ENCODE peak calls at places on chromosome 2, in eight cellular contexts. E is kidney tubule cell; W is EL; K is BJ; J is HFFc6; Q is activated naive CD4-positive, alpha-beta T cell; H is activated T-cell treated with anti-CD3 and anti-CD28 coated beads for 48 hours; I is stimulated activated CD4-positive, alpha-beta T cell treated with anti-CD3 and anti-CD28 coated beads, Interleukin-2, amount 100 ng/mL, for 24 hours. U is an unnamed sample.

GRCh38 chr2:120572226-120572625 is 163.4 kb upstream of the GLI2 start:
- DNase-seq in E (no peak), W (no peak), K (no peak), J (no peak), Q (no peak), H (no peak), I (no peak), U (no peak)

GRCh38 chr2:126963390-126963789 is 64.7 kb downstream of the TEX51 start:
- DNase-seq in E (no peak), W (no peak), K (no peak), J (no peak), Q (no peak), H (no peak), I (no peak), U (no peak)

GRCh38 chr2:46286715-46287114 is 10.5 kb upstream of the EPAS1 start:
- DNase-seq in E (no peak), W (no peak), K (no peak), J (no peak), Q (no peak), H (no peak), I (no peak), U (no peak)

GRCh38 chr2:34153484-34153883 is 554.4 kb upstream of the FAM98A start:
- DNase-seq in E (no peak), W (no peak), K (no peak), J (no peak), Q (no peak), H (no peak), I (no peak), U (no peak)

GRCh38 chr2:24050041-24050655 is 607 bp downstream of the FKBP1B start:
- DNase-seq in E (peak), W (peak), K (no peak), J (no peak), Q (no peak), H (no peak), I (peak), U (no peak)

GRCh38 chr2:182952741-182953450 is 85.4 kb downstream of the NCKAP1 start:
- DNase-seq in E (peak), W (peak), K (no peak), J (peak), Q (no peak), H (no peak), I (no peak), U (no peak)

GRCh38 chr2:179646173-179646762 is 215.1 kb downstream of the ZNF385B start:
- DNase-seq in E (no peak), W (no peak), K (no peak), J (no peak), Q (no peak), H (no peak), I (no peak), U (no peak)

GRCh38 chr2:112257575-112257974 is 2.7 kb upstream of the ZC3H8 start:
- DNase-seq in E (peak), W (peak), K (no peak), J (peak), Q (no peak), H (no peak), I (no peak), U (no peak)

GRCh38 chr2:59826177-59826576 is 727.3 kb downstream of the BCL11A start:
- DNase-seq in E (no peak), W (no peak), K (no peak), J (no peak), Q (no peak), H (no peak), I (no peak), U (no peak)

GRCh38 chr2:1854747-1855146 is 110.4 kb upstream of the PXDN start:
- DNase-seq in E (peak), W (peak), K (no peak), J (no peak), Q (no peak), H (peak), I (no peak), U (peak)

GRCh38 chr2:611519-611918 is 65.7 kb downstream of the TMEM18 start:
- DNase-seq in E (no peak), W (no peak), K (no peak), J (no peak), Q (no peak), H (no peak), I (no peak), U (no peak)

GRCh38 chr2:158774663-158775062 is 20.5 kb upstream of the DAPL1 start:
- DNase-seq in E (no peak), W (no peak), K (no peak), J (no peak), Q (no peak), H (no peak), I (no peak), U (no peak)

GRCh38 chr2:204012081-204012653 is 75.6 kb downstream of the ICOS start:
- DNase-seq in E (peak), W (peak), K (no peak), J (no peak), Q (no peak), H (no peak), I (no peak), U (peak)

GRCh38 chr2:112483047-112483473 is 1.1 kb downstream of the TTL start:
- DNase-seq in E (peak), W (peak), K (no peak), J (peak), Q (no peak), H (no peak), I (no peak), U (peak)

GRCh38 chr2:36635194-36635593 is 37.2 kb upstream of the FEZ2 start:
- DNase-seq in E (no peak), W (peak), K (no peak), J (peak), Q (no peak), H (no peak), I (no peak), U (no peak)

GRCh38 chr2:183179156-183179555 is 54.9 kb downstream of the NUP35 start:
- DNase-seq in E (peak), W (peak), K (no peak), J (no peak), Q (no peak), H (no peak), I (no peak), U (no peak)

GRCh38 chr2:239722760-239723448 is 302.2 kb downstream of the NDUFA10 start:
- DNase-seq in E (no peak), W (no peak), K (no peak), J (no peak), Q (no peak), H (no peak), I (peak), U (no peak)

GRCh38 chr2:15116830-15117229 is 444.3 kb downstream of the NBAS start:
- DNase-seq in E (no peak), W (no peak), K (no peak), J (no peak), Q (no peak), H (no peak), I (no peak), U (no peak)

GRCh38 chr2:123715467-123715982 is 309.6 kb upstream of the CNTNAP5 start:
- DNase-seq in E (no peak), W (no peak), K (no peak), J (no peak), Q (no peak), H (no peak), I (no peak), U (no peak)

GRCh38 chr2:40230717-40231300 is 221.1 kb downstream of the SLC8A1 start:
- DNase-seq in E (no peak), W (peak), K (no peak), J (no peak), Q (no peak), H (no peak), I (no peak), U (no peak)

GRCh38 chr2:201432038-201432437 is 19.2 kb downstream of the TRAK2 start:
- DNase-seq in E (peak), W (peak), K (no peak), J (peak), Q (no peak), H (no peak), I (no peak), U (no peak)

GRCh38 chr2:149894760-149895159 is 307.2 kb upstream of the MMADHC start:
- DNase-seq in E (peak), W (no peak), K (no peak), J (no peak), Q (no peak), H (no peak), I (no peak), U (no peak)

GRCh38 chr2:210003394-210003793 is 956 bp downstream of the RPE start:
- DNase-seq in E (no peak), W (no peak), K (no peak), J (no peak), Q (no peak), H (no peak), I (no peak), U (no peak)

GRCh38 chr2:178530625-178531142 is 50.4 kb downstream of the PLEKHA3 start:
- DNase-seq in E (no peak), W (no peak), K (no peak), J (no peak), Q (no peak), H (peak), I (peak), U (no peak)

GRCh38 chr2:232761301-232761907 is 15.0 kb downstream of the KCNJ13 start:
- DNase-seq in E (peak), W (peak), K (no peak), J (peak), Q (no peak), H (no peak), I (peak), U (peak)

GRCh38 chr2:12090072-12090471 is 343.6 kb downstream of the LPIN1 start:
- DNase-seq in E (no peak), W (no peak), K (no peak), J (no peak), Q (no peak), H (no peak), I (no peak), U (no peak)

GRCh38 chr2:100856732-100857131 is 36.8 kb downstream of the NPAS2 start:
- DNase-seq in E (no peak), W (no peak), K (no peak), J (no peak), Q (no peak), H (no peak), I (no peak), U (no peak)

GRCh38 chr2:179428659-179429058 is 164.0 kb upstream of the SESTD1 start:
- DNase-seq in E (no peak), W (no peak), K (no peak), J (no peak), Q (no peak), H (no peak), I (no peak), U (no peak)

GRCh38 chr2:151334082-151334815 is 23.1 kb upstream of the TNFAIP6 start:
- DNase-seq in E (peak), W (peak), K (peak), J (peak), Q (no peak), H (no peak), I (no peak), U (no peak)

GRCh38 chr2:232888099-232888836 is 18.2 kb downstream of the SNORC start:
- DNase-seq in E (no peak), W (no peak), K (no peak), J (no peak), Q (no peak), H (no peak), I (peak), U (no peak)

GRCh38 chr2:25964891-25965290 is 17.4 kb downstream of the KIF3C start:
- DNase-seq in E (no peak), W (peak), K (no peak), J (no peak), Q (no peak), H (no peak), I (no peak), U (no peak)

GRCh38 chr2:45857848-45858520 is 206.5 kb downstream of the PRKCE start:
- DNase-seq in E (peak), W (no peak), K (no peak), J (no peak), Q (no peak), H (no peak), I (no peak), U (no peak)

GRCh38 chr2:209368406-209368805 is 55.4 kb upstream of the MAP2 start:
- DNase-seq in E (peak), W (peak), K (no peak), J (peak), Q (no peak), H (no peak), I (no peak), U (no peak)

GRCh38 chr2:211216221-211216620 is 659.8 kb downstream of the CPS1 start:
- DNase-seq in E (peak), W (no peak), K (no peak), J (no peak), Q (no peak), H (no peak), I (no peak), U (no peak)

GRCh38 chr2:29115797-29116781 is 874 bp downstream of the CLIP4 start:
- DNase-seq in E (peak), W (peak), K (peak), J (peak), Q (peak), H (peak), I (peak), U (no peak)

GRCh38 chr2:240915526-240916335 is 9.6 kb downstream of the CROCC2 start:
- DNase-seq in E (no peak), W (no peak), K (no peak), J (no peak), Q (no peak), H (no peak), I (no peak), U (no peak)

GRCh38 chr2:86785456-86785855 is 5.3 kb downstream of the CD8A start:
- DNase-seq in E (no peak), W (no peak), K (no peak), J (no peak), Q (no peak), H (no peak), I (no peak), U (no peak)

GRCh38 chr2:174074831-174075230 is 109.7 kb upstream of the SP3 start:
- DNase-seq in E (no peak), W (no peak), K (no peak), J (no peak), Q (no peak), H (no peak), I (no peak), U (no peak)

GRCh38 chr2:20609349-20609994 is 41.4 kb downstream of the HS1BP3 start:
- DNase-seq in E (peak), W (peak), K (no peak), J (peak), Q (no peak), H (no peak), I (no peak), U (no peak)